ENCODE peak calls at places on chromosomes 4 and X, in five cellular contexts. One of them, this sample, is unnamed.

GRCh38 chr4:115152081-115152480 is 38.7 kb upstream of the NDST4 start:
- DNase-seq in stomach: no peak
- DNase-seq in breast epithelium: no peak
- DNase-seq in upper lobe of left lung: no peak
- DNase-seq in HL-60: no peak
- DNase-seq in this sample: no peak

GRCh38 chr4:142021761-142022160 is 385.4 kb downstream of the IL15 start:
- DNase-seq in breast epithelium: no peak
- DNase-seq in HL-60: no peak
- DNase-seq in upper lobe of left lung: no peak
- DNase-seq in stomach: no peak
- DNase-seq in this sample: no peak

GRCh38 chrX:123764967-123765871 is 32.4 kb upstream of the THOC2 start:
- DNase-seq in HL-60: peak
- DNase-seq in stomach: peak
- DNase-seq in upper lobe of left lung: peak
- DNase-seq in breast epithelium: peak
- DNase-seq in this sample: peak

GRCh38 chr4:124641715-124642380 is 70.7 kb downstream of the ANKRD50 start:
- DNase-seq in stomach: no peak
- DNase-seq in upper lobe of left lung: no peak
- DNase-seq in HL-60: no peak
- DNase-seq in breast epithelium: no peak
- DNase-seq in this sample: no peak

GRCh38 chrX:120015145-120016067 is 62.1 kb downstream of the RHOXF2B start:
- DNase-seq in upper lobe of left lung: peak
- DNase-seq in breast epithelium: no peak
- DNase-seq in HL-60: no peak
- DNase-seq in stomach: no peak
- DNase-seq in this sample: no peak

GRCh38 chr4:153513596-153513995 is 47.4 kb downstream of the TMEM131L start:
- DNase-seq in breast epithelium: no peak
- DNase-seq in stomach: no peak
- DNase-seq in upper lobe of left lung: no peak
- DNase-seq in HL-60: no peak
- DNase-seq in this sample: no peak

GRCh38 chr4:145920205-145920604 is 18.4 kb downstream of the ZNF827 start:
- DNase-seq in HL-60: no peak
- DNase-seq in upper lobe of left lung: no peak
- DNase-seq in breast epithelium: peak
- DNase-seq in stomach: no peak
- DNase-seq in this sample: no peak

GRCh38 chr4:158255727-158256324 is 45.5 kb downstream of the TMEM144 start:
- DNase-seq in breast epithelium: no peak
- DNase-seq in stomach: no peak
- DNase-seq in HL-60: no peak
- DNase-seq in upper lobe of left lung: no peak
- DNase-seq in this sample: no peak

GRCh38 chrX:9302400-9302799 is 162.5 kb upstream of the TBL1X start:
- DNase-seq in HL-60: no peak
- DNase-seq in breast epithelium: no peak
- DNase-seq in upper lobe of left lung: no peak
- DNase-seq in stomach: no peak
- DNase-seq in this sample: no peak

GRCh38 chrX:13485167-13485566 is 84.2 kb upstream of the EGFL6 start:
- DNase-seq in HL-60: no peak
- DNase-seq in breast epithelium: no peak
- DNase-seq in upper lobe of left lung: no peak
- DNase-seq in stomach: no peak
- DNase-seq in this sample: no peak

GRCh38 chr4:2695661-2696060 is 60.5 kb downstream of the TNIP2 start:
- DNase-seq in HL-60: no peak
- DNase-seq in stomach: no peak
- DNase-seq in breast epithelium: no peak
- DNase-seq in upper lobe of left lung: no peak
- DNase-seq in this sample: no peak

GRCh38 chr4:167406181-167406580 is 171.9 kb upstream of the SPOCK3 start:
- DNase-seq in HL-60: no peak
- DNase-seq in breast epithelium: no peak
- DNase-seq in upper lobe of left lung: no peak
- DNase-seq in stomach: no peak
- DNase-seq in this sample: no peak

GRCh38 chr4:130336585-130337217 is 1240.7 kb downstream of the C4orf33 start:
- DNase-seq in breast epithelium: no peak
- DNase-seq in HL-60: no peak
- DNase-seq in upper lobe of left lung: no peak
- DNase-seq in stomach: no peak
- DNase-seq in this sample: no peak

GRCh38 chrX:71935542-71935941 is 24.9 kb downstream of the NHSL2 start:
- DNase-seq in breast epithelium: no peak
- DNase-seq in stomach: no peak
- DNase-seq in HL-60: no peak
- DNase-seq in upper lobe of left lung: no peak
- DNase-seq in this sample: no peak

GRCh38 chr4:136392576-136392975 is 1139.7 kb downstream of the PCDH18 start:
- DNase-seq in breast epithelium: no peak
- DNase-seq in upper lobe of left lung: no peak
- DNase-seq in stomach: no peak
- DNase-seq in HL-60: no peak
- DNase-seq in this sample: no peak

GRCh38 chrX:29461039-29461438 is 754.3 kb upstream of the MAGEB2 start:
- DNase-seq in upper lobe of left lung: no peak
- DNase-seq in HL-60: no peak
- DNase-seq in breast epithelium: no peak
- DNase-seq in stomach: no peak
- DNase-seq in this sample: no peak

GRCh38 chr4:13966241-13967195 is 339.0 kb upstream of the BOD1L1 start:
- DNase-seq in breast epithelium: no peak
- DNase-seq in HL-60: no peak
- DNase-seq in upper lobe of left lung: no peak
- DNase-seq in stomach: no peak
- DNase-seq in this sample: no peak

GRCh38 chr4:186190456-186191265 is 706 bp upstream of the CYP4V2 start:
- DNase-seq in upper lobe of left lung: no peak
- DNase-seq in breast epithelium: peak
- DNase-seq in HL-60: no peak
- DNase-seq in stomach: no peak
- DNase-seq in this sample: peak

GRCh38 chr4:128364565-128364964 is 77.0 kb upstream of the PGRMC2 start:
- DNase-seq in upper lobe of left lung: no peak
- DNase-seq in breast epithelium: no peak
- DNase-seq in stomach: no peak
- DNase-seq in HL-60: no peak
- DNase-seq in this sample: no peak

GRCh38 chr4:40212674-40213504 is 16.1 kb downstream of the RHOH start:
- DNase-seq in HL-60: no peak
- DNase-seq in stomach: no peak
- DNase-seq in breast epithelium: no peak
- DNase-seq in upper lobe of left lung: no peak
- DNase-seq in this sample: no peak

GRCh38 chr4:186449954-186450353 is 105.4 kb downstream of the MTNR1A start:
- DNase-seq in breast epithelium: no peak
- DNase-seq in HL-60: peak
- DNase-seq in stomach: no peak
- DNase-seq in upper lobe of left lung: no peak
- DNase-seq in this sample: no peak

GRCh38 chr4:73021634-73022033 is 47.9 kb downstream of the COX18 start:
- DNase-seq in breast epithelium: no peak
- DNase-seq in HL-60: no peak
- DNase-seq in stomach: no peak
- DNase-seq in upper lobe of left lung: no peak
- DNase-seq in this sample: peak

GRCh38 chr4:48047421-48047844 is 30.9 kb downstream of the NIPAL1 start:
- DNase-seq in upper lobe of left lung: no peak
- DNase-seq in breast epithelium: no peak
- DNase-seq in HL-60: peak
- DNase-seq in stomach: peak
- DNase-seq in this sample: no peak

GRCh38 chr4:39383690-39384089 is 17.5 kb upstream of the RFC1 start:
- DNase-seq in HL-60: no peak
- DNase-seq in stomach: no peak
- DNase-seq in breast epithelium: no peak
- DNase-seq in upper lobe of left lung: no peak
- DNase-seq in this sample: no peak

GRCh38 chr4:104615926-104616325 is 121.2 kb upstream of the CXXC4 start:
- DNase-seq in HL-60: no peak
- DNase-seq in upper lobe of left lung: no peak
- DNase-seq in stomach: no peak
- DNase-seq in breast epithelium: no peak
- DNase-seq in this sample: no peak

GRCh38 chr4:104616401-104616820 is 121.7 kb upstream of the CXXC4 start:
- DNase-seq in upper lobe of left lung: no peak
- DNase-seq in HL-60: no peak
- DNase-seq in stomach: no peak
- DNase-seq in breast epithelium: no peak
- DNase-seq in this sample: no peak

DNA sequence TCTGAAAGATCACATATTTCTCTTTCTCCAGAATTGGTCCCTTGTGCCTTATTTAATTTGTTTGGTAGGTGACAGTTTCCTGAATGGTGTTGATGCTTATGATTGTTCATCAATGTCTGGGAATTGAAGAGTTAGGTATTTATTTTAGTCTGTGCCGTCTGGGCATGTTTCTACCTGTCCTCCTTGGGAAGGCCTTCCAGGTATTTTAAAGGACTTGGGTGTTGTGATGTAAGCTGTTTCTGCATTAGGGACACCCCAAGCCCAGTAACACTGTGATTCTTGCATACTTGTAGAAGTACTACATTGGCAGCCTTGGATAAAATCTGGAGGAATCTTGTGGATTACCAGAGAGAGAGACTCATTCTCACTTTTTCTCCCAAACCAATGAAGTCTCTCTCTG is 120.8 kb upstream of the CXXC4 start:
- DNase-seq in stomach: no peak
- DNase-seq in breast epithelium: no peak
- DNase-seq in upper lobe of left lung: no peak
- DNase-seq in HL-60: no peak
- DNase-seq in this sample: no peak
- TF ChIP-seq POLR2AphosphoS5 in stomach: no peak
- TF ChIP-seq POLR2AphosphoS5 in breast epithelium: no peak
- TF ChIP-seq POLR2AphosphoS5 in upper lobe of left lung: no peak
- TF ChIP-seq POLR2AphosphoS5 in HL-60: no peak
- TF ChIP-seq POLR2AphosphoS5 in this sample: no peak

GRCh38 chr4:1167244-1167949 is 5.0 kb downstream of the SPON2 start:
- DNase-seq in stomach: peak
- DNase-seq in HL-60: peak
- DNase-seq in breast epithelium: no peak
- DNase-seq in upper lobe of left lung: peak
- DNase-seq in this sample: peak
- TF ChIP-seq POLR2AphosphoS5 in stomach: peak
- TF ChIP-seq POLR2AphosphoS5 in HL-60: peak
- TF ChIP-seq POLR2AphosphoS5 in breast epithelium: peak
- TF ChIP-seq POLR2AphosphoS5 in upper lobe of left lung: peak
- TF ChIP-seq POLR2AphosphoS5 in this sample: no peak

DNA sequence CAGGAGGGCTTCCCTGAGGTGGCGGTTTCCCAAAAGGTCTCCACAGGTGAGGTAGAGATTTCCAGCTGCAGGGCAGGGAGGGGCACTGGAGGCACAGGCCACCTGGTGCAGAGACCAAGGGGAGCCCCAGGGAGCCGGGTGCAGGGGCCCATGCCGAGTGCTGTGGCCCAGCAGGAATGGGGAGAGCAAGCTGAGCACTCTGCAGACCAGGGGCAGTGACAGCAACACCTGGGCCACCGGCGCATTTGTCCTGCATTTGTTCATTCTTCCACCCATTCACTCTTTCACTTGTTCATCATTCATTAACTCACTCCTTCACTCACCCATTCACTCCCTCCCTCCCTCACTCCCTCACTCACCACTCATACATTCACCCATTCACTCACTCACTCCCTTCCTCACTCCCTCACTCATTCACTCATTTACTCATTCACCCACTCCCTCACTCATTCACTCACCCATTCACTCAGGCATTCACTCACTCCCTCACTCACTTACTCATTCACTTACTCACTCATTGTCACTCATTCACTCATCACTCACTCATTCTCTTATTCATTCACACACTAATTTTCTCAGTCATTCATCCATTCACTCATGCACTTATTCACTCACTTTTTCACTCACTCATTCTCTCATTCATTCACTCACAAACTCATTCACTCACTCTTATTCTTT is 16.3 kb downstream of the CPZ start:
- DNase-seq in stomach: no peak
- DNase-seq in HL-60: no peak
- DNase-seq in upper lobe of left lung: peak
- DNase-seq in breast epithelium: no peak
- DNase-seq in this sample: no peak
- TF ChIP-seq POLR2AphosphoS5 in stomach: no peak
- TF ChIP-seq POLR2AphosphoS5 in HL-60: no peak
- TF ChIP-seq POLR2AphosphoS5 in upper lobe of left lung: no peak
- TF ChIP-seq POLR2AphosphoS5 in breast epithelium: no peak
- TF ChIP-seq POLR2AphosphoS5 in this sample: no peak

GRCh38 chr4:114108869-114109268 is 129.4 kb upstream of the ARSJ start:
- DNase-seq in breast epithelium: no peak
- DNase-seq in stomach: no peak
- DNase-seq in upper lobe of left lung: no peak
- DNase-seq in HL-60: no peak
- DNase-seq in this sample: no peak
- TF ChIP-seq POLR2AphosphoS5 in breast epithelium: no peak
- TF ChIP-seq POLR2AphosphoS5 in stomach: no peak
- TF ChIP-seq POLR2AphosphoS5 in upper lobe of left lung: no peak
- TF ChIP-seq POLR2AphosphoS5 in HL-60: no peak
- TF ChIP-seq POLR2AphosphoS5 in this sample: no peak

DNA sequence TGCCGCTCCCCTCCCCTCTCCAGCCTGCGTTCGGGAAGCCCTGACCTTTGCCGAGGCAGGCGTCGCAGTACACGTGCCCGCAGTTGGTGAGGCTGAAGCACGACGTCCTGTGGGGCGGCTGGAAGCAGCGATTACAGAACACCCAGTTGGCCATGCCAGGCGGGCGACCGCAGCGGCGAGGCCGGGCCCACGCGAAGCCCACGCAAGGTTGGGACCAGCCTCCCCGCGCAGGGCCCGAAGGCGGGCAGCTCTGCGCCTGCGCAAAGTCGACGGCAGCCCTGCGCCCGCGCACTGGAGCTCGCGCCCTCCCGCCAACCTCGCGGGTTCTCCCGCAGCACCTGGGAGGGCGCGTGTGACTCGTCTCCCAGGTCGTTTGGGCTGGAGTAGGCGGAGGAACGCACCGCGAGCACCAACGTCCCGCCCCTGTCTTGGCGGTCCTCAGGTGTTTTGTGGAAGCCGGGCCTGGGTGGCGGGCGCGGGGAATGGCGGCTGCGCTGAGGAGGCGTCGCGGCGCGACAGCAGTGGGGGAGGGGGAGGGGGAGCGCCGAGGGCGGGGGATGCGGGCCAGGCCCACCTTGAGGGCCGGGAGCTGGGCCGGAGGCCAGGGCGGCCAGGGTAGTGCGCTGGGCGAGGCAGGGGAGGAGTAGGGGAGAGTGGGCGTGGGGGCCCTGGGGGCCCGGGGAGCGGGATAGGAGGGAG is at the start of gene RNF212:
- DNase-seq in upper lobe of left lung: peak
- DNase-seq in HL-60: no peak
- DNase-seq in stomach: peak
- DNase-seq in breast epithelium: no peak
- DNase-seq in this sample: no peak
- TF ChIP-seq POLR2AphosphoS5 in upper lobe of left lung: no peak
- TF ChIP-seq POLR2AphosphoS5 in HL-60: no peak
- TF ChIP-seq POLR2AphosphoS5 in stomach: no peak
- TF ChIP-seq POLR2AphosphoS5 in breast epithelium: no peak
- TF ChIP-seq POLR2AphosphoS5 in this sample: no peak